ENCODE peak calls at places on chromosome 18, in eight cellular contexts. Q, L, R, Z, S, A, C and G are unnamed samples.

GRCh38 chr18:64488698-64489097 is 339.8 kb upstream of the LINC00305 start:
- DNase-seq in Q (no peak), L (no peak), R (no peak), Z (no peak), S (no peak), A (no peak), C (no peak), G (no peak)

GRCh38 chr18:61995547-61996062 is 102.8 kb upstream of the RNF152 start:
- DNase-seq in Q (no peak), L (no peak), R (no peak), Z (no peak), S (no peak), A (no peak), C (no peak), G (no peak)

GRCh38 chr18:45066868-45067267 is 386.2 kb downstream of the SETBP1 start:
- DNase-seq in Q (no peak), L (no peak), R (no peak), Z (no peak), S (no peak), A (no peak), C (no peak), G (no peak)

GRCh38 chr18:8990276-8991031 is 112.0 kb upstream of the NDUFV2 start:
- DNase-seq in Q (no peak), L (peak; percentile 87), R (no peak), Z (no peak), S (no peak), A (no peak), C (no peak), G (peak; percentile 32)

GRCh38 chr18:42583197-42583776 is 532.2 kb downstream of the RIT2 start:
- DNase-seq in Q (peak; percentile 34), L (no peak), R (no peak), Z (no peak), S (no peak), A (no peak), C (no peak), G (no peak)

GRCh38 chr18:31190919-31191318 is 28.3 kb upstream of the DSC1 start:
- DNase-seq in Q (no peak), L (no peak), R (no peak), Z (no peak), S (no peak), A (no peak), C (no peak), G (no peak)

GRCh38 chr18:57062841-57063240 is 84.0 kb upstream of the BOD1L2 start:
- DNase-seq in Q (no peak), L (no peak), R (no peak), Z (peak; percentile 45), S (no peak), A (no peak), C (no peak), G (no peak)

GRCh38 chr18:56245856-56246575 is 392.4 kb downstream of the TXNL1 start:
- DNase-seq in Q (peak; percentile 46), L (no peak), R (peak; percentile 5), Z (peak; percentile 11), S (no peak), A (no peak), C (no peak), G (peak; percentile 57)

GRCh38 chr18:63322246-63322645 is 2.7 kb upstream of the BCL2 start:
- DNase-seq in Q (peak; percentile 10), L (no peak), R (no peak), Z (no peak), S (no peak), A (no peak), C (no peak), G (no peak)

GRCh38 chr18:23529597-23529996 is 26.3 kb downstream of the RMC1 start:
- DNase-seq in Q (peak; percentile 79), L (no peak), R (peak; percentile 64), Z (no peak), S (no peak), A (no peak), C (no peak), G (peak; percentile 47)

GRCh38 chr18:58405107-58405898 is 223.6 kb downstream of the ALPK2 start:
- DNase-seq in Q (no peak), L (no peak), R (no peak), Z (no peak), S (no peak), A (no peak), C (no peak), G (no peak)

GRCh38 chr18:55794288-55795052 is 206.5 kb upstream of the TCF4 start:
- DNase-seq in Q (no peak), L (no peak), R (no peak), Z (no peak), S (no peak), A (no peak), C (no peak), G (peak; percentile 46)

GRCh38 chr18:26312196-26312595 is 86.0 kb downstream of the TAF4B start:
- DNase-seq in Q (no peak), L (no peak), R (no peak), Z (peak; percentile 56), S (no peak), A (no peak), C (no peak), G (no peak)

GRCh38 chr18:10530852-10531251 is 5.0 kb downstream of the NAPG start:
- DNase-seq in Q (peak; percentile 34), L (no peak), R (no peak), Z (no peak), S (no peak), A (no peak), C (no peak), G (peak; percentile 7)

GRCh38 chr18:24837065-24837464 is 376.6 kb downstream of the HRH4 start:
- DNase-seq in Q (no peak), L (no peak), R (no peak), Z (no peak), S (no peak), A (no peak), C (no peak), G (no peak)

GRCh38 chr18:5064846-5065245 is 132.2 kb downstream of the AKAIN1 start:
- DNase-seq in Q (no peak), L (no peak), R (no peak), Z (no peak), S (no peak), A (no peak), C (no peak), G (no peak)

GRCh38 chr18:13464432-13465125 is 246.0 kb downstream of the LDLRAD4 start:
- DNase-seq in Q (no peak), L (peak; percentile 89), R (no peak), Z (no peak), S (no peak), A (no peak), C (peak; percentile 53), G (no peak)

GRCh38 chr18:22098563-22098989 is 70.8 kb upstream of the GATA6 start:
- DNase-seq in Q (no peak), L (no peak), R (peak; percentile 4), Z (no peak), S (no peak), A (no peak), C (no peak), G (no peak)

GRCh38 chr18:14089781-14090180 is 42.5 kb downstream of the ZNF519 start:
- DNase-seq in Q (no peak), L (no peak), R (no peak), Z (no peak), S (no peak), A (no peak), C (no peak), G (no peak)

GRCh38 chr18:11566236-11566965 is 43.0 kb upstream of the SLC35G4 start:
- DNase-seq in Q (no peak), L (no peak), R (no peak), Z (no peak), S (no peak), A (no peak), C (no peak), G (no peak)

GRCh38 chr18:830315-830901 is 18.4 kb upstream of the YES1 start:
- DNase-seq in Q (peak; percentile 94), L (no peak), R (no peak), Z (peak; percentile 39), S (no peak), A (no peak), C (peak; percentile 56), G (peak; percentile 81)

DNA sequence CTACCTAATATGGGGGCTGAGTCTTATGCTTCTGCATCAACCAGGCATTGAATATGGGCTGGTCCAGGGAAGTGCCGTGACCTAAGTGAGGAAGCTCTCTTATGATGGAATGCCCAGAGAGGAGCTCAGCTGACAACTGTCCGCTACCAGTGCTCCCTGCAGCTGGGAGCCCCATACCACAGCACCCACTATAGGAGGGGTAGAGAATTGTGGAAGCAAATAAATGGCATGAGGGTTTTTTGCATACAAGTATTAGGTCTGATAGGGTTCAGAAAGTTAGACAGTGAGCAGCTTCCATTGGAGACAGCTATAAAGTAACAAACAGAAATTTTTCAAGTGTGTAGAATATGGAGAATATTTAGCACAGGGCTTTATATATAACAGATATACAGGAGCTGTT is 4.6 kb downstream of the TIMM21 start:
- DNase-seq in Q (no peak), L (no peak), R (no peak), Z (no peak), S (no peak), A (no peak), C (no peak), G (no peak)
- TF ChIP-seq CTCF in Q (peak; percentile 23), L (no peak), R (no peak), Z (no peak), S (no peak), A (no peak), C (no peak), G (peak; percentile 24)

GRCh38 chr18:79637921-79638855 is 41.4 kb upstream of the CTDP1 start:
- DNase-seq in Q (no peak), L (no peak), R (no peak), Z (no peak), S (no peak), A (no peak), C (no peak), G (no peak)
- H3K4me3 ChIP-seq in Q (no peak overlapping the region), L (no peak overlapping the region), R (no peak overlapping the region), Z (no peak overlapping the region), S (no peak overlapping the region), A (no peak overlapping the region), C (no peak overlapping the region), G (no peak overlapping the region)

GRCh38 chr18:3596324-3597158 is 146.6 kb downstream of the TGIF1 start:
- DNase-seq in Q (peak; percentile 64), L (peak; percentile 91), R (peak; percentile 88), Z (peak; percentile 47), S (no peak), A (peak; percentile 39), C (no peak), G (peak; percentile 36)
- TF ChIP-seq CTCF in Q (peak; percentile 18), L (no peak), R (no peak), Z (no peak), S (no peak), A (peak; percentile 30), C (no peak), G (peak; percentile 28)

DNA sequence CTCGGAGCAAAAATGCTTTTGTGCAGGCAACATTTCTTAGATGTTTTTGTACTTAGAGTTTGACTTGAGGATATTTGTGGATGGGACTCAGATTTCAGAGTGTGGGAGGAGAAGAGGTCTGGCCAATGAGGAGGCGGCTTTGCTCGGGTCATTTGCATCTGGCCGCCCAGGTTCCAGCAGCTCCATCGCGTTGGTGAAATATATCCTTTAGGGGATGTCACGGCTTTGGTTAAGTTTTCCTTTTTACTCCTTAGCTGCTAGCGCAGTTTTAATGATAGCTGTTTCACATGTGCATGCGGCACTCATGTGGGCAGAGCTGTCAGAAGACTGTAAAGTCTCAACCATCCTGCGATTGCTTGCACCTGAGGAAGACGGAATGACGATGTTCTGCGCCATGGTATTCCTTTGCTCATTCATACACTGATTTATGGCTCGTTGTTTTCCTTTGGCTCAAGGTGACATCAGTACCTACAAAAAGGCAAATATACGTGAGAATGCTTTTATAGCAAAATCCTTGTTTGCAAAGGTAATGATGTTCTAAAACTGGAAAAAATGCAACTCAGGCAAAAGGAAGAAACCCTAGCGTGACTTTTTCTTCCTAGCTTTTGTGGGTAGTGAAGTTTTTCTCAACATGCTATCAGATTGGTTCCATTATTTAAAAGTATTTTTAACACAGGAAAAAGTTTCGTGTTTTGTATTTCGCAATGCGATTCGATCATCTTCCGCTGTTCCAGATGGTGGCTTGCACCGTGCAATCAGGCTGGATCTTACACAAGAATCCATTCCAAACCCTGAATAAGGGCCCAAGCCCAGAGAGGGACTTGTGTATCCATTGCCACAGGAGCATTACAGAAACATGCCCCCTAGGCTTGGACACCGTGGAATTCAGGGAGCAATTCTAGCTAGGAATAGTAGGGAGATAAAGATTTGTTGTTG is 70.5 kb upstream of the ZNF516 start:
- DNase-seq in Q (peak; percentile 95), L (peak; percentile 95), R (peak; percentile 34), Z (peak; percentile 85), S (no peak), A (peak; percentile 67), C (peak; percentile 29), G (peak; percentile 92)
- H3K4me3 ChIP-seq in Q (peak overlapping the region; percentile 21), L (no peak overlapping the region), R (no peak overlapping the region), Z (peak overlapping the region; percentile 17), S (peak overlapping the region; percentile 65), A (peak overlapping the region; percentile 48), C (no peak overlapping the region), G (peak overlapping the region; percentile 34)